ENCODE peak calls at places on chromosomes 7 and 10, in eight cellular contexts. O is M059J, Q is mesendoderm, Z is Panc1, U is A549, M is H54, V is WTC11, N is HFF-Myc. C is an unnamed sample.

GRCh38 chr7:34846976-34847375 is 189.0 kb downstream of the NPSR1 start:
- DNase-seq in O (no peak), Q (no peak), Z (no peak), U (no peak), M (no peak), V (no peak), N (no peak), C (no peak)

GRCh38 chr10:77560471-77560870 is 77.1 kb downstream of the KCNMA1 start:
- DNase-seq in O (no peak), Q (no peak), Z (no peak), U (no peak), M (no peak), V (no peak), N (no peak), C (no peak)

GRCh38 chr7:1704326-1705241 is 34.5 kb downstream of the ELFN1 start:
- DNase-seq in O (no peak), Q (no peak), Z (no peak), U (no peak), M (no peak), V (no peak), N (no peak), C (no peak)

GRCh38 chr10:63268139-63268797 is 135.1 kb downstream of the NRBF2 start:
- DNase-seq in O (peak; percentile 60), Q (peak; percentile 55), Z (no peak), U (no peak), M (no peak), V (no peak), N (no peak), C (peak; percentile 63)

GRCh38 chr10:33311640-33312039 is 22.8 kb downstream of the NRP1 start:
- DNase-seq in O (no peak), Q (no peak), Z (no peak), U (no peak), M (no peak), V (no peak), N (no peak), C (no peak)

GRCh38 chr7:50792342-50793114 is 9.8 kb upstream of the GRB10 start:
- DNase-seq in O (no peak), Q (peak; percentile 77), Z (no peak), U (peak; percentile 47), M (peak; percentile 80), V (peak; percentile 38), N (no peak), C (peak; percentile 82)

GRCh38 chr10:48592346-48592745 is 12.5 kb downstream of the ARHGAP22 start:
- DNase-seq in O (no peak), Q (no peak), Z (no peak), U (no peak), M (no peak), V (no peak), N (no peak), C (no peak)

GRCh38 chr10:43292745-43293676 is 26.1 kb upstream of the RASGEF1A start:
- DNase-seq in O (peak; percentile 40), Q (peak; percentile 57), Z (peak; percentile 39), U (peak; percentile 64), M (peak; percentile 53), V (peak; percentile 57), N (no peak), C (peak; percentile 67)